ENCODE peak calls at places on chromosomes 7 and 10, in four cellular contexts. E is mammary epithelial cell, F is PC-9, I is PC-3. V is an unnamed sample.

GRCh38 chr10:53489783-53490182 is 717.2 kb upstream of the MBL2 start:
- DNase-seq in I (no peak), F (no peak), E (no peak), V (no peak)

GRCh38 chr7:44761207-44762161 is 12.8 kb downstream of the ZMIZ2 start:
- DNase-seq in I (no peak), E (no peak), F (no peak), V (no peak)

GRCh38 chr10:129959544-129960492 is 4.3 kb downstream of the EBF3 start:
- DNase-seq in E (no peak), I (no peak), F (no peak), V (no peak)

GRCh38 chr7:117098457-117098856 is 145.2 kb downstream of the ST7 start:
- DNase-seq in I (peak; percentile 63), F (no peak), E (peak; percentile 84), V (no peak)

GRCh38 chr10:61024801-61025201 is 80.8 kb upstream of the RHOBTB1 start:
- DNase-seq in E (no peak), I (peak; percentile 65), F (no peak), V (peak; percentile 8)

GRCh38 chr10:119940487-119940886 is 48.0 kb downstream of the SEC23IP start:
- DNase-seq in I (no peak), E (peak; percentile 47), F (no peak), V (no peak)

GRCh38 chr7:64832136-64832535 is 37.9 kb downstream of the ZNF138 start:
- DNase-seq in F (no peak), E (no peak), I (no peak), V (no peak)

GRCh38 chr7:122137291-122138077 is 6.6 kb downstream of the AASS start:
- DNase-seq in I (no peak), E (no peak), F (no peak), V (no peak)

GRCh38 chr7:87709258-87709657 is 81.1 kb downstream of the RUNDC3B start:
- DNase-seq in I (no peak), E (peak; percentile 2), F (no peak), V (no peak)

GRCh38 chr10:22340362-22341189 is 4.7 kb upstream of the SPAG6 start:
- DNase-seq in E (peak; percentile 71), F (peak; percentile 72), I (peak; percentile 54), V (peak; percentile 82)

GRCh38 chr10:689433-690226 is at the start of gene DIP2C:
- DNase-seq in F (peak; percentile 19), I (peak; percentile 44), E (peak; percentile 47), V (no peak)

GRCh38 chr7:142391191-142391992 is 133.5 kb upstream of the PRSS58 start:
- DNase-seq in F (peak; percentile 52), I (peak; percentile 49), E (peak; percentile 8), V (peak; percentile 82)

GRCh38 chr10:74640134-74640533 is 186.3 kb upstream of the KAT6B start:
- DNase-seq in E (peak; percentile 16), I (peak; percentile 40), F (no peak), V (no peak)

GRCh38 chr7:101990811-101991418 is 173.5 kb downstream of the CUX1 start:
- DNase-seq in E (no peak), I (no peak), F (no peak), V (peak; percentile 85)

GRCh38 chr10:71258046-71258445 is 45.7 kb downstream of the UNC5B start:
- DNase-seq in F (no peak), I (no peak), E (no peak), V (no peak)

DNA sequence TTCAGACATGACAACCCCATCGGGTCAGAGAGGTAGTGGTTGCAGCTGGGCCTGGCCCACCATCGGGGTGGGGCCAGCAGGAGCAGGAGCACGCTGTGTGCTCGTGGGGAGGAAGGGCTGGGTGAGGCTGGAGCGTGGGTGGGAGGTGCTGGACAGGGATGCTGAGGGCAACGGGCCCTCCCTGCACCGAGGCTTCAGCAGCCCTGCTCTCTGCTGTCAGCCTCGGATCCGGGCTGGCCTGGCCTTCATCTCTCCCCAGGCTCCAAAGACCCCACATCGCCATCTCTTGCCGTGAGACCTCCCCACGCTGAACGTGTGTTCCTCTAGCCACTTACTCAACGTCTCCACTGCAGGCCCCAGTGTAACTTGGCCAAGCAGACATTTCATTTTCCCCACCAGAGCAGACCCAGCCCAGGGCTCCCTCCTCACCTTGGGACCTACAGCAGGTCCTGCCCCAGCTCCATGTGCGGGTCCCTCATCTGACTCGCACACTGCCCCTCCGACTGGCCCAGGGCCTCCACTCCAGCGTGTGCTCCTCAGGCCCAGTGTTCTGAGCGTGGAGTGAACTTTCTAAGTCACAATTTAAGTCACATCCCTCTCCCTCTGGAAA is 462.4 kb downstream of the DNAJB6 start:
- DNase-seq in F (no peak), I (no peak), E (no peak), V (no peak)
- H3K9me3 ChIP-seq in F (no peaks in the 10 kb centered on the region), I (no peaks in the 10 kb centered on the region), E (peaks cover 39% of the 10 kb centered on the region), V (no peaks in the 10 kb centered on the region)

DNA sequence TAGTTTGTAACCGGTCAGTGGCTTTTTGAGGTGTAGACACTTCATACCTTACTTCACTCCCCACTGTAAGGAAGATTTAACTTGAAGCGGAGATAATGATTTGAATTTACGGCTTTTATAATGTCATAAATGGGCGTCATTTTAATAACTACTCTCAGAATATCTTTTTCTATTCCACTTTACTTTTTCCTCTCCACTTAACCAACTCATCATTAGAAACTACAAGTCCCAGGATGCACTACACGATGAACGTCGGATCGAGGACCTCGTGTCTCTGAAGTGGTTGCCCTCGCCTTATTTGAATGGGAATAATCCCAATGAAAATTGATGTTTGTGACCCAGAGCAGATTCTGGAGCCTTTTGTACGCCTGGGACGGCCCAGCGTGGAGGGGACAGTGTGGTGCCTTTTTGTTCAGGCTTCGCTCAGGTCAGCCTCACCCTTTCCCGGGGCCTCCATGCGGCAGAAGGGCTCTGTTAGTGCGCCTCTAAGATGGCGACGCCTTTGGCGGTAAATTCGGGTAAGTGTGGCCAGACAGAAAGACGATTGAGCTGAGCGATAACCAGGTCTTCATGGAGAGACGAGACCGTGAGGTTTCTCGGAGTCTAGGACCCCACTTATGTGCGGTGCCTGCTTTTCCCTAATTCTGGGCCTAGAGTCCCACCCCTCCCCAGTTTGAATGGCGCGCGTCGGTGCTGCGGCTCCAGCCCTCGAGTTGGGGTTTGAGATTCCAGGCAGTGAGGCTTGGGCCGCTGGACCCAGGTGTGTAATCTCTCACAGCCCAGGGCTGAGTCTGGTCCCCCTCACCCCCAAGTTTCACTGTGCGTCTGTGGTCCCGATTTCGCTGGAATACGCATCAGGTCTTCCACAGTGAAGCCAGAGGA is at the start of gene NUP205:
- DNase-seq in I (peak; percentile 74), E (peak; percentile 79), F (peak; percentile 81), V (peak; percentile 83)
- TF ChIP-seq CTCF in I (no peak), E (no peak), F (no peak), V (peak; percentile 14)

DNA sequence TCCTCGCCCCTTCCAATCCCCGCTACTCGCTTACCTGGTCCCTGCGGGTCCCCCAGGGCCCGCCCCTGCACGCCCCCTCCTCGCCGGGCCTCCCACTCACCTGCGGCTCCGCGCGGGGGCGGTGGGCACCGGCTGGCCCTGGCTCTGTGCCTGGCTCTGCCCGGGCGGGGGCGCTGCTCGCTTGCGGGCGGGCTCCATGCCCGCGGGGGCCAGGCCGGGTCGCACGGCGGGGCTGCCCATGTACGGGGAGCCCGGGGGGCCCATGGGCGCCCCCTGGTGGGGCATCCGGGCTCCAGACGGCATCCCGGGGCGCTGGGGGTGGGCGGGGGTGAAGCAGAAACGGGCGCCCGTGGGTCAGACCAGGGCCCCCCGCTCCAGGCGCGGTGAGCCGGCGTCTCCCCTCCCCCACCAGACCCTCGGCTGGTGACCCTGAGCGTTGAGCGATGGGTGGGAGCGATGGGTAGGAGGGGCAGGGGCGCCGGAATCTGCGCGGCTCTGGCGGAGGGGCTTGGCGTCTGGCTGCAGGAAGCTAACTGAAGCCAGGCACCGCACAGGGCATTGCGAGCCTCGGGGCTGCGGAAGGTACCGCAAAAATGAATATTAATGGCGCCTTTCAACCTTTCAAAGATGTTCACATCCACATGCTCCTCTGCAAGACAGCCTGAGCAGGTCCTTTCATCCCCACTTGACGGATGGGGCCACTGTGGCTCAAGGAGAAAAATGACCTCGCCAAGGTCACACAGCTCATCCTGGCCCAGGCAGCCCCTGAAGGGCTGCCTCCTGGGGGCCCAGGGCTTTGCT is 2.9 kb downstream of the SMARCD3 start:
- DNase-seq in F (no peak), E (no peak), I (peak; percentile 30), V (peak; percentile 57)
- TF ChIP-seq EZH2 in F (no peak), E (peak; percentile 32), I (no peak), V (no peak)

GRCh38 chr10:50351483-50352146 is 100.3 kb upstream of the ASAH2 start:
- DNase-seq in I (no peak), F (no peak), E (no peak), V (no peak)
- H3K9me3 ChIP-seq in I (no peaks in the 10 kb centered on the region), F (peaks cover 16% of the 10 kb centered on the region), E (peaks cover 4% of the 10 kb centered on the region), V (no peaks in the 10 kb centered on the region)

DNA sequence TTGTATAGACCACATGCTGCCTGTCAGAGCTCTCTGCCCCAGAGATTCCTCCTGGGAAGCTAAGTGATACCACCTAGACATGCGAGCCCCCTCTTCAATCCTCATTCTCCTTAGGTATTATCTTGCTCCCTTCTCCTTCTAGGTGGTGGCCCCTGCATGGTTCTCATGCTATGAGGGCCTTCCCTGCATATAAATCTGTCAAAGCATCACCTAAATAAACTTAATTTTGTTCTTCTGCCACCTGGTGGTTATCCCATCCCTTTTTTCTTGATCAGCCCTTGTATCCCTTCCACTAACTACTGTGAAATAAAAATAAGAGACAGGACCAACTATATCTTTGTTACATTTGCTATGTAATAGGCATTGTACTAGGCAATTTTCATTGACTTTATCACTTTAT is 242.1 kb downstream of the CDC14C start:
- DNase-seq in F (no peak), E (no peak), I (peak; percentile 45), V (no peak)
- TF ChIP-seq CTCF in F (peak; percentile 58), E (peak; percentile 34), I (peak; percentile 58), V (peak; percentile 43)

DNA sequence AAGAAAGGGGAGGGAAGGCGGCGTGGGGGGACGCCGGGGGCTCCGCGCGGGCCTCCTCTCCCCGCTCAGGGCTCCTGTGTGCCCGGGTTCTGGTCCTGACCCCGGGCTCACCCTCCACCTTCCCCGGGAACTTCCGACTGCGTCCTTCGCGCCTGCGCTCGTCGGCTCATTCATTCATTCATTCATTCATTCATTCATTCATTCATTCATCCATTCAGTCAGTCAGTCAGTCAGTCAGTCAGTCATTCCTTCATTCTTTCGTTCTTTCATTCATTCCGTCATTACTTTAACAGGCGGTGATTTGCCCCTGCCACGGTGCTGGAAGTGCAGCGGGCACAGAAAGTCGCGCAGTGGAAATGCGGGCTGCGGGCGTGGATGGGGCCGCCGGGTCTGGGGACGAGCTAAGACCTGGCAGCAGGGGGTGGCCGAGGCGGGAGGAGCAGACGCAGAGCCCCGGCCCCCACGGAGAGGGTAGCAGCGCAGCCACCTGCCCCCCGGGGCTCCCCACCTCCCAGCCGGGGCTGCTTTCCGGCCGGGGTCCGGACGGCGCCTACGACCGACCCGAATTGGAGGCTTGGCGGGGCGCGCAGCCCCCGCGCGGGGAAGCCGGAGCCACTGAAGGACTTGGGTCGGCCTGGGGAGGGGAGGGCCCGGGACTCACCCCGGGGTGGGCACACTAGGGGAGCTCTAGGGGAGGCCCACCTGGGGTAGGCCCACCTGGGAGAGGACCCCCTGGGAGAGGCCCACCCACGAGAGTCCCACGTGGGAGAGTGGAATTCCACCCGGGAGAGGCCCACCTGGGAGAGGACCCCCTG is 577 bp upstream of the CFAP46 start:
- DNase-seq in I (no peak), E (no peak), F (no peak), V (no peak)
- TF ChIP-seq EZH2 in I (no peak), E (no peak), F (no peak), V (no peak)

GRCh38 chr7:158357106-158357897 is 230.3 kb downstream of the PTPRN2 start:
- DNase-seq in E (no peak), F (no peak), I (no peak), V (no peak)

GRCh38 chr7:158361326-158361946 is 226.2 kb downstream of the PTPRN2 start:
- DNase-seq in E (no peak), F (no peak), I (no peak), V (no peak)

GRCh38 chr7:158356454-158356853 is 231.2 kb downstream of the PTPRN2 start:
- DNase-seq in I (no peak), F (no peak), E (no peak), V (no peak)

GRCh38 chr7:158357898-158358821 is 229.5 kb downstream of the PTPRN2 start:
- DNase-seq in F (no peak), E (no peak), I (no peak), V (no peak)

GRCh38 chr7:158358926-158359645 is 228.5 kb downstream of the PTPRN2 start:
- DNase-seq in F (no peak), I (no peak), E (no peak), V (no peak)
- H3K9me3 ChIP-seq in F (no peaks in the 10 kb centered on the region), I (no peaks in the 10 kb centered on the region), E (peaks cover 34% of the 10 kb centered on the region), V (no peaks in the 10 kb centered on the region)